ENCODE peak calls at places on chromosomes 2 and 18, in six cellular contexts. X is amygdala; D is pulmonary artery endothelial cell; T is H9; G is stimulated activated CD8-positive, alpha-beta memory T cell treated with anti-CD3 and anti-CD28 coated beads, Interleukin-7, amount 100 ng/mL, for 24 hours; Y is fibroblast of gingiva. O is an unnamed sample.

GRCh38 chr2:168254158-168254935 is 7.0 kb upstream of the STK39 start:
- DNase-seq in X (no peak), D (no peak), T (no peak), G (no peak), Y (peak), O (no peak)

GRCh38 chr2:16023663-16024360 is 83.5 kb downstream of the MYCN start:
- DNase-seq in X (no peak), D (no peak), T (no peak), G (no peak), Y (no peak), O (no peak)

GRCh38 chr2:118865106-118865505 is 17.7 kb upstream of the EN1 start:
- DNase-seq in X (no peak), D (peak), T (peak), G (no peak), Y (peak), O (peak)

GRCh38 chr2:53569957-53570727 is 197.5 kb upstream of the CHAC2 start:
- DNase-seq in X (no peak), D (no peak), T (no peak), G (no peak), Y (no peak), O (no peak)

GRCh38 chr2:194096402-194096801 is 1560.6 kb upstream of the SLC39A10 start:
- DNase-seq in X (no peak), D (no peak), T (no peak), G (no peak), Y (no peak), O (no peak)

GRCh38 chr2:227774011-227774624 is 28.4 kb downstream of the SCYGR8 start:
- DNase-seq in X (no peak), D (no peak), T (peak), G (no peak), Y (no peak), O (peak)

GRCh38 chr2:182031956-182032355 is 46.3 kb downstream of the PPP1R1C start:
- DNase-seq in X (no peak), D (no peak), T (no peak), G (no peak), Y (no peak), O (no peak)

GRCh38 chr2:73156539-73157124 is 43.9 kb upstream of the RAB11FIP5 start:
- DNase-seq in X (peak), D (no peak), T (peak), G (no peak), Y (peak), O (peak)

GRCh38 chr18:57772387-57772799 is 30.7 kb downstream of the ATP8B1 start:
- DNase-seq in X (no peak), D (no peak), T (no peak), G (no peak), Y (no peak), O (no peak)

GRCh38 chr2:190216829-190217228 is 102.8 kb downstream of the HIBCH start:
- DNase-seq in X (no peak), D (no peak), T (peak), G (no peak), Y (no peak), O (peak)

GRCh38 chr2:229910832-229911412 is 10.9 kb downstream of the TRIP12 start:
- DNase-seq in X (no peak), D (no peak), T (peak), G (no peak), Y (no peak), O (peak)

GRCh38 chr2:25692143-25692542 is 18.8 kb upstream of the DTNB start:
- DNase-seq in X (no peak), D (peak), T (no peak), G (no peak), Y (peak), O (peak)

GRCh38 chr2:189683348-189683747 is 8.9 kb downstream of the ANKAR start:
- DNase-seq in X (no peak), D (no peak), T (no peak), G (no peak), Y (no peak), O (no peak)

GRCh38 chr2:96345403-96345802 is 9.8 kb downstream of the NCAPH start:
- DNase-seq in X (no peak), D (no peak), T (peak), G (no peak), Y (peak), O (no peak)

GRCh38 chr2:13009027-13009426 is 292.3 kb downstream of the TRIB2 start:
- DNase-seq in X (no peak), D (no peak), T (no peak), G (no peak), Y (peak), O (no peak)

O was measured in lung microvascular endothelial cell.